ENCODE peak calls at places on chromosome 15, in seven cellular contexts. Y is CD8-positive, alpha-beta memory T cell; M is H1; T is left ventricle myocardium inferior; Q is A549; H is effector memory CD4-positive, alpha-beta T cell; L is pancreas. J is an unnamed sample.

GRCh38 chr15:36271048-36271447 is 308.4 kb upstream of the CDIN1 start:
- DNase-seq in Y (no peak), M (peak), T (no peak), Q (no peak), H (no peak), L (no peak), J (no peak)

GRCh38 chr15:88274534-88275460 is 18.3 kb upstream of the NTRK3 start:
- DNase-seq in Y (peak), M (peak), T (peak), Q (peak), H (peak), L (peak), J (peak)

GRCh38 chr15:87369269-87369668 is 887.3 kb downstream of the NTRK3 start:
- DNase-seq in Y (no peak), M (no peak), T (no peak), Q (peak), H (no peak), L (no peak), J (peak)

GRCh38 chr15:101123222-101123910 is 128.5 kb downstream of the CHSY1 start:
- DNase-seq in Y (no peak), M (no peak), T (no peak), Q (no peak), H (no peak), L (no peak), J (no peak)

GRCh38 chr15:26525096-26525495 is 247.8 kb downstream of the GABRB3 start:
- DNase-seq in Y (no peak), M (no peak), T (no peak), Q (peak), H (no peak), L (no peak), J (peak)

GRCh38 chr15:60004019-60004845 is at the start of gene FOXB1:
- DNase-seq in Y (no peak), M (no peak), T (no peak), Q (no peak), H (no peak), L (no peak), J (no peak)

GRCh38 chr15:82880704-82881103 is 71.3 kb downstream of the WHAMM start:
- DNase-seq in Y (no peak), M (no peak), T (no peak), Q (no peak), H (no peak), L (no peak), J (no peak)

GRCh38 chr15:35956066-35956465 is 410.1 kb upstream of the DPH6 start:
- DNase-seq in Y (no peak), M (no peak), T (no peak), Q (no peak), H (no peak), L (no peak), J (no peak)

GRCh38 chr15:84826369-84826823 is 9.2 kb downstream of the ALPK3 start:
- DNase-seq in Y (no peak), M (no peak), T (no peak), Q (peak), H (no peak), L (peak), J (peak)
- H3K27ac ChIP-seq in Y (no peak), M (no peak), T (peak), Q (peak), H (no peak), L (no peak), J (no peak)

DNA sequence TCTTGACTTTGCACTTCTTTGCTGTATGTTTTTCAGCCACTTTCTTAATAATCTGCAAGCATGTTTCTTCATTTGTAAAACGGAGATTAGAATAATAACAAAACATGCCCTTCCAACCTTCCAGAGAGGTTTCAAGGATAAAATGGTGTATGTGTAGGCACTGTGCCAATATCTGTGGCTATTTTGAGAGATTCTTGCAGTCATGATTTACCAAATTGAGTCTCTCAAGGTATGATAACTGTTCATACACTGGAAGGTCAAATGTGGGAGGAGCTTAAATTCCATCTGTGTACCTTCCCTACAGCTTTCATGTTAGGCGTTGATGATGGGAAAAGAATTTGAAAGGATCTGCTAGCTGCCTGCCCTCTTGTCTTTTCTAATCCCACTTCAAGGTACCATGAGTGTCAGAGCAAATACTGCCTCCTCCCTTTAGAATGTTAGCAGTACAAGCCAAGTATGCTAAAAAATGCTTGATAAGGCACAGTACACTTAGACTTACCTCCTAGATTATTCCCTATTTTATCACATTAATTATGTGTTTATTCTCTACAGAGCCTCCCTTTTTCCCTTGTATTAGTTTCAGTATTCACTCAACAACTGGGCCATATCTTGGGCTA is 78.0 kb upstream of the ST8SIA2 start:
- DNase-seq in Y (no peak), M (no peak), T (no peak), Q (no peak), H (no peak), L (no peak), J (no peak)
- H3K27ac ChIP-seq in Y (no peak), M (no peak), T (no peak), Q (no peak), H (no peak), L (no peak), J (no peak)

GRCh38 chr15:92840149-92840548 is 60.0 kb upstream of the CHD2 start:
- DNase-seq in Y (no peak), M (no peak), T (no peak), Q (no peak), H (no peak), L (no peak), J (peak)
- H3K27ac ChIP-seq in Y (no peak), M (no peak), T (no peak), Q (no peak), H (no peak), L (no peak), J (no peak)

DNA sequence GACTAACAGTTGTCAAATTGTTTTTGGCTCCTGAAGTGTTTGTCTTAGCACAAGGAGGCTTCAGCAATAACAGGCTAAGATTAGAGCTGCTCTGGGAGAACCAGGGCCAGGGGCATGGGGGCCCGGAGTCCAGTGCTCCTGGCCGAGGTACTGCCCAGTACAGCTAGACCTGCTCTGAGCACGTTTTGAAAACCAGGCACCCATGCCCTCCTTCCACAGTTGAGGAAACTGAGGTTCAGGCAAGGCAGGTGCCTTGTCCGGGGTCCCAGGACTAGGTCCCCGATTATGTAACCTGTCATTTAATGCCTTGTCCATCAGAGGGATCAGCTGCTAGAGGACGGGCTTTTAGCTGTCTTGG is 19.2 kb downstream of the KBTBD13 start:
- DNase-seq in Y (no peak), M (no peak), T (no peak), Q (no peak), H (no peak), L (no peak), J (no peak)
- H3K27ac ChIP-seq in Y (no peak), M (no peak), T (no peak), Q (no peak), H (no peak), L (no peak), J (no peak)

GRCh38 chr15:39585394-39585841 is 4.5 kb downstream of the THBS1 start:
- DNase-seq in Y (no peak), M (no peak), T (no peak), Q (no peak), H (no peak), L (no peak), J (no peak)

GRCh38 chr15:39587291-39587909 is 6.5 kb downstream of the THBS1 start:
- DNase-seq in Y (no peak), M (no peak), T (no peak), Q (no peak), H (no peak), L (no peak), J (no peak)

GRCh38 chr15:39585871-39586301 is 5.0 kb downstream of the THBS1 start:
- DNase-seq in Y (no peak), M (no peak), T (no peak), Q (no peak), H (no peak), L (no peak), J (no peak)

GRCh38 chr15:39587910-39588530 is 7.1 kb downstream of the THBS1 start:
- DNase-seq in Y (no peak), M (no peak), T (no peak), Q (no peak), H (no peak), L (no peak), J (no peak)

GRCh38 chr15:39586387-39587171 is 5.7 kb downstream of the THBS1 start:
- DNase-seq in Y (no peak), M (no peak), T (no peak), Q (no peak), H (no peak), L (no peak), J (peak)
- H3K27ac ChIP-seq in Y (no peak), M (no peak), T (peak), Q (no peak), H (no peak), L (no peak), J (no peak)